ENCODE peak calls at places on chromosomes 7 and 10, in four cellular contexts. N is trophoblast cell, A is mesendoderm, V is H1. P is an unnamed sample.

GRCh38 chr10:101060036-101060950 is 1.5 kb upstream of the KAZALD1 start:
- DNase-seq in N (peak; percentile 97), A (peak; percentile 98), V (peak; percentile 95), P (peak; percentile 90)

GRCh38 chr10:53395449-53395848 is 622.9 kb upstream of the MBL2 start:
- DNase-seq in N (no peak), A (peak; percentile 44), V (no peak), P (peak; percentile 23)

GRCh38 chr10:109277456-109277855 is 645.9 kb downstream of the XPNPEP1 start:
- DNase-seq in N (no peak), A (no peak), V (no peak), P (no peak)

GRCh38 chr7:27080844-27081423 is 14.9 kb downstream of the HOXA1 start:
- DNase-seq in N (no peak), A (peak; percentile 87), V (no peak), P (no peak)

GRCh38 chr7:22935269-22935668 is 78.7 kb downstream of the HYCC1 start:
- DNase-seq in N (no peak), A (no peak), V (no peak), P (no peak)

GRCh38 chr7:27095897-27096755 is at the start of gene HOXA1:
- DNase-seq in N (peak; percentile 91), A (peak; percentile 88), V (peak; percentile 79), P (peak; percentile 89)

GRCh38 chr7:152462995-152463713 is 27.4 kb upstream of the KMT2C start:
- DNase-seq in N (peak; percentile 32), A (peak; percentile 83), V (peak; percentile 89), P (no peak)

GRCh38 chr7:39838326-39838725 is 111.7 kb upstream of the CDK13 start:
- DNase-seq in N (no peak), A (no peak), V (no peak), P (no peak)

GRCh38 chr7:70788276-70788675 is 343.7 kb upstream of the GALNT17 start:
- DNase-seq in N (peak; percentile 66), A (no peak), V (no peak), P (no peak)

GRCh38 chr10:24887855-24888231 is 64.6 kb downstream of the PRTFDC1 start:
- DNase-seq in N (no peak), A (no peak), V (no peak), P (no peak)

GRCh38 chr7:131480384-131481315 is 75.8 kb downstream of the PODXL start:
- DNase-seq in N (no peak), A (peak; percentile 57), V (no peak), P (no peak)

GRCh38 chr7:117808273-117808868 is 64.9 kb downstream of the CTTNBP2 start:
- DNase-seq in N (no peak), A (no peak), V (no peak), P (no peak)

DNA sequence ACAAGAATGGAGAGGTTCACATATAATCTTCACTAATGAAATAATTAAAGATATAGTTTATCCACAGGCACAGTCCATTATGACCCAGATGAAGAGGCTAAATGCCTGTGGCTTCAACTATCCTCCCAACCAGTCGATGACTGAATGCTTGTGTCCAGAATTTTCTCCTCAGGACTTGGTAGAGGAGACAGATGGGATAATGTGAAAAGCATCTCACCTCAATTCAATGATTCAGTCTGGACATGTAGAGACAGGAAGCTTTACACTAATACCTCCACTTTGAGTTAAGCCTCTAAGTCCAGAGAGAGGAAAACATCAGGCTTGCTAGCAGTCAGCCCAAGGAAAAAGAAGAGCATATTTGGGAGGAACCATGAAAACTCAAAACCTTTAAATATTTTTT is 59.1 kb upstream of the COL1A2 start:
- DNase-seq in N (no peak), A (no peak), V (no peak), P (no peak)
- H3K4ac ChIP-seq in N (no peak overlapping the region), A (no peak overlapping the region), V (no peak overlapping the region), P (no peak overlapping the region)

GRCh38 chr10:7687228-7687907 is 15.7 kb upstream of the ITIH2 start:
- DNase-seq in N (peak; percentile 93), A (peak; percentile 96), V (peak; percentile 80), P (peak; percentile 92)
- H4K8ac ChIP-seq in N (no peak overlapping the region), A (no peak overlapping the region), V (no peak overlapping the region), P (no peak overlapping the region)

GRCh38 chr7:85564861-85565630 is 378.2 kb upstream of the SEMA3D start:
- DNase-seq in N (no peak), A (no peak), V (no peak), P (no peak)
- H3K79me2 ChIP-seq in N (no peaks in the 10 kb centered on the region), A (no peaks in the 10 kb centered on the region), V (no peaks in the 10 kb centered on the region), P (no peaks in the 10 kb centered on the region)

GRCh38 chr7:76509931-76510877 is at the start of gene UPK3B:
- DNase-seq in N (no peak), A (peak; percentile 84), V (peak; percentile 83), P (peak; percentile 73)

GRCh38 chr7:76515999-76516443 is 5.7 kb downstream of the UPK3B start:
- DNase-seq in N (no peak), A (no peak), V (no peak), P (no peak)

GRCh38 chr7:76512941-76513816 is 2.8 kb downstream of the UPK3B start:
- DNase-seq in N (no peak), A (peak; percentile 81), V (peak; percentile 65), P (peak; percentile 76)

GRCh38 chr7:76513817-76514799 is 3.8 kb downstream of the UPK3B start:
- DNase-seq in N (no peak), A (no peak), V (no peak), P (peak; percentile 21)

DNA sequence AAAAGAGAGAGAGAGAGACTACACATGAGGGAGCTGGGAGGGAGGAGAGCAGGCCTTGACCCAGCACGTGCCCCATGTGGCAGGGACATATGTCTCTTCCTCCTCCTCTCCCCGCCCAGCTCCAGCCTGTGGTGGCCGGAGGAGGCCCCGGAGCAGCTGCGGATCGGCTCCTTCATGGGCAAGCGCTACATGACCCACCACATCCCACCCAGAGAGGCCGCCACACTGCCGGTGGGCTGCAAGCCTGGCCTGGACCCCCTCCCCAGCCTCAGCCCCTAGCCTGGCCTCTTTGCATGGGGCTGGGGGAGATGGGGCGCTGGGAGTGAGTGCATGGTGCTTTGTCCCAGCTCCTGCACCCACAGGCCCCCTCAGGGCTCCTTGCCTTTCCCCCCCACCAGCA is 4.6 kb downstream of the UPK3B start:
- DNase-seq in N (no peak), A (no peak), V (no peak), P (peak; percentile 20)
- H3K4ac ChIP-seq in N (no peak overlapping the region), A (no peak overlapping the region), V (no peak overlapping the region), P (no peak overlapping the region)

GRCh38 chr7:1438208-1438607 is 21.1 kb downstream of the MICALL2 start:
- DNase-seq in N (no peak), A (no peak), V (no peak), P (no peak)
- H4K8ac ChIP-seq in N (no peak overlapping the region), A (no peak overlapping the region), V (peak overlapping the region; percentile 79), P (no peak overlapping the region)

GRCh38 chr10:124693801-124694416 is 50.3 kb downstream of the FAM53B start:
- DNase-seq in N (peak; percentile 69), A (no peak), V (no peak), P (no peak)
- H3K79me2 ChIP-seq in N (no peaks in the 10 kb centered on the region), A (no peaks in the 10 kb centered on the region), V (no peaks in the 10 kb centered on the region), P (no peaks in the 10 kb centered on the region)

P was measured in H9.